ENCODE peak calls at places on chromosomes 12 and 14, in ten cellular contexts. C is substantia nigra, I is Ammon's horn, G is endothelial cell, Z is ascending aorta, O is GM13977, U is left colon, A is omental fat pad, W is EH, N is AG08395. Q is an unnamed sample.

GRCh38 chr12:127308148-127308547 is 958.8 kb upstream of the TMEM132C start:
- DNase-seq in I (no peak), A (no peak), G (no peak), C (no peak), N (no peak), W (no peak), U (no peak), O (no peak), Z (no peak), Q (no peak)

GRCh38 chr12:109910969-109911348 is 10.9 kb downstream of the TCHP start:
- DNase-seq in O (no peak), I (no peak), W (peak), U (no peak), N (peak), A (no peak), G (peak), C (no peak), Z (no peak), Q (no peak)

GRCh38 chr12:21776242-21776641 is 1.7 kb upstream of the KCNJ8 start:
- DNase-seq in A (no peak), N (no peak), W (no peak), O (no peak), C (no peak), I (no peak), Z (no peak), G (no peak), U (no peak), Q (no peak)

GRCh38 chr12:13591488-13591887 is 389.9 kb downstream of the GRIN2B start:
- DNase-seq in N (no peak), O (no peak), Z (no peak), C (no peak), W (no peak), I (no peak), A (no peak), G (no peak), U (no peak), Q (no peak)

GRCh38 chr14:91883770-91884169 is 16.4 kb upstream of the TC2N start:
- DNase-seq in C (no peak), U (no peak), O (no peak), A (no peak), G (no peak), I (no peak), W (no peak), Z (no peak), N (no peak), Q (no peak)

GRCh38 chr12:2797721-2798418 is 3.1 kb downstream of the FKBP4 start:
- DNase-seq in O (no peak), Z (peak), N (no peak), W (no peak), A (no peak), C (no peak), G (no peak), I (no peak), U (no peak), Q (no peak)

GRCh38 chr14:68468437-68469207 is 324.2 kb downstream of the ZFP36L1 start:
- DNase-seq in C (no peak), W (peak), N (peak), Z (no peak), O (no peak), U (no peak), I (no peak), G (no peak), A (no peak), Q (no peak)

GRCh38 chr14:49870908-49871307 is 18.3 kb upstream of the NEMF start:
- DNase-seq in W (no peak), U (no peak), C (no peak), O (no peak), A (no peak), Z (no peak), I (no peak), G (no peak), N (no peak), Q (no peak)

GRCh38 chr14:59302313-59302712 is 113.8 kb downstream of the DAAM1 start:
- DNase-seq in U (no peak), G (no peak), N (no peak), W (no peak), I (no peak), A (no peak), O (no peak), C (no peak), Z (no peak), Q (no peak)